ENCODE peak calls at places on chromosomes 16 and 17, in seven cellular contexts. One of them, this sample, is unnamed.
A peak's percentile ranks its signal among the peaks of the same experiment; 100 is the strongest.

GRCh38 chr16:54509406-54509931 is 222.9 kb upstream of the IRX3 start:
- DNase-seq in esophagus squamous epithelium: no peak
- DNase-seq in right lobe of liver: no peak
- DNase-seq in NB4: no peak
- DNase-seq in endothelial cell of umbilical vein: no peak
- DNase-seq in ovary: no peak
- DNase-seq in stomach: no peak
- DNase-seq in this sample: no peak

GRCh38 chr17:3558603-3559269 is 1.1 kb upstream of the TRPV3 start:
- DNase-seq in right lobe of liver: peak; percentile 54
- DNase-seq in endothelial cell of umbilical vein: no peak
- DNase-seq in ovary: no peak
- DNase-seq in stomach: peak; percentile 48
- DNase-seq in NB4: no peak
- DNase-seq in esophagus squamous epithelium: peak; percentile 34
- DNase-seq in this sample: peak; percentile 54

GRCh38 chr17:42399948-42400843 is 12.0 kb upstream of the STAT3 start:
- DNase-seq in endothelial cell of umbilical vein: no peak
- DNase-seq in right lobe of liver: no peak
- DNase-seq in NB4: no peak
- DNase-seq in ovary: no peak
- DNase-seq in esophagus squamous epithelium: no peak
- DNase-seq in stomach: no peak
- DNase-seq in this sample: no peak

GRCh38 chr16:83932304-83932703 is 20.7 kb upstream of the OSGIN1 start:
- DNase-seq in ovary: no peak
- DNase-seq in NB4: no peak
- DNase-seq in esophagus squamous epithelium: no peak
- DNase-seq in right lobe of liver: no peak
- DNase-seq in stomach: no peak
- DNase-seq in endothelial cell of umbilical vein: no peak
- DNase-seq in this sample: no peak

GRCh38 chr16:19393226-19394074 is 24.2 kb upstream of the TMC5 start:
- DNase-seq in ovary: no peak
- DNase-seq in NB4: no peak
- DNase-seq in right lobe of liver: no peak
- DNase-seq in stomach: peak; percentile 47
- DNase-seq in endothelial cell of umbilical vein: peak; percentile 3
- DNase-seq in esophagus squamous epithelium: no peak
- DNase-seq in this sample: no peak

GRCh38 chr17:3788200-3788599 is 12.8 kb downstream of the ITGAE start:
- DNase-seq in esophagus squamous epithelium: no peak
- DNase-seq in right lobe of liver: no peak
- DNase-seq in stomach: no peak
- DNase-seq in NB4: peak; percentile 27
- DNase-seq in endothelial cell of umbilical vein: no peak
- DNase-seq in ovary: no peak
- DNase-seq in this sample: no peak

GRCh38 chr17:33809748-33810147 is 445.3 kb upstream of the CCL2 start:
- DNase-seq in endothelial cell of umbilical vein: no peak
- DNase-seq in right lobe of liver: no peak
- DNase-seq in NB4: no peak
- DNase-seq in esophagus squamous epithelium: no peak
- DNase-seq in stomach: no peak
- DNase-seq in ovary: no peak
- DNase-seq in this sample: no peak

GRCh38 chr17:31509805-31510177 is 118.3 kb downstream of the RAB11FIP4 start:
- DNase-seq in stomach: peak; percentile 70
- DNase-seq in NB4: no peak
- DNase-seq in esophagus squamous epithelium: no peak
- DNase-seq in endothelial cell of umbilical vein: no peak
- DNase-seq in right lobe of liver: no peak
- DNase-seq in ovary: no peak
- DNase-seq in this sample: no peak

GRCh38 chr16:10662212-10662611 is 32.5 kb downstream of the TEKT5 start:
- DNase-seq in ovary: no peak
- DNase-seq in stomach: no peak
- DNase-seq in right lobe of liver: no peak
- DNase-seq in esophagus squamous epithelium: no peak
- DNase-seq in NB4: no peak
- DNase-seq in endothelial cell of umbilical vein: no peak
- DNase-seq in this sample: no peak

GRCh38 chr16:4748682-4749411 is 14.5 kb downstream of the DNAAF8 start:
- DNase-seq in NB4: no peak
- DNase-seq in esophagus squamous epithelium: no peak
- DNase-seq in right lobe of liver: no peak
- DNase-seq in endothelial cell of umbilical vein: no peak
- DNase-seq in stomach: no peak
- DNase-seq in ovary: no peak
- DNase-seq in this sample: no peak

GRCh38 chr17:81635973-81636504 is 873 bp downstream of the NPLOC4 start:
- DNase-seq in endothelial cell of umbilical vein: no peak
- DNase-seq in esophagus squamous epithelium: no peak
- DNase-seq in stomach: no peak
- DNase-seq in right lobe of liver: no peak
- DNase-seq in NB4: no peak
- DNase-seq in ovary: no peak
- DNase-seq in this sample: peak; percentile 80

GRCh38 chr17:37479025-37479424 is 10.7 kb upstream of the DUSP14 start:
- DNase-seq in right lobe of liver: no peak
- DNase-seq in stomach: no peak
- DNase-seq in esophagus squamous epithelium: no peak
- DNase-seq in NB4: no peak
- DNase-seq in endothelial cell of umbilical vein: no peak
- DNase-seq in ovary: no peak
- DNase-seq in this sample: no peak

GRCh38 chr16:63289834-63290460 is 1253.7 kb upstream of the CDH8 start:
- DNase-seq in stomach: peak; percentile 46
- DNase-seq in esophagus squamous epithelium: no peak
- DNase-seq in NB4: peak; percentile 65
- DNase-seq in right lobe of liver: no peak
- DNase-seq in endothelial cell of umbilical vein: peak; percentile 1
- DNase-seq in ovary: no peak
- DNase-seq in this sample: peak; percentile 13

GRCh38 chr16:932831-933330 is 37.9 kb downstream of the LMF1 start:
- DNase-seq in esophagus squamous epithelium: no peak
- DNase-seq in NB4: no peak
- DNase-seq in ovary: no peak
- DNase-seq in stomach: no peak
- DNase-seq in endothelial cell of umbilical vein: no peak
- DNase-seq in right lobe of liver: no peak
- DNase-seq in this sample: no peak

GRCh38 chr17:32481193-32481592 is 5.6 kb upstream of the CDK5R1 start:
- DNase-seq in endothelial cell of umbilical vein: no peak
- DNase-seq in esophagus squamous epithelium: no peak
- DNase-seq in stomach: no peak
- DNase-seq in right lobe of liver: no peak
- DNase-seq in ovary: no peak
- DNase-seq in NB4: no peak
- DNase-seq in this sample: no peak

GRCh38 chr17:48307814-48308411 is 122.1 kb downstream of the SKAP1 start:
- DNase-seq in right lobe of liver: peak; percentile 48
- DNase-seq in stomach: peak; percentile 54
- DNase-seq in NB4: peak; percentile 60
- DNase-seq in esophagus squamous epithelium: no peak
- DNase-seq in endothelial cell of umbilical vein: peak; percentile 59
- DNase-seq in ovary: no peak
- DNase-seq in this sample: peak; percentile 32

GRCh38 chr17:55420067-55420775 is 1.4 kb downstream of the MMD start:
- DNase-seq in ovary: no peak
- DNase-seq in stomach: peak; percentile 26
- DNase-seq in right lobe of liver: no peak
- DNase-seq in endothelial cell of umbilical vein: no peak
- DNase-seq in NB4: peak; percentile 33
- DNase-seq in esophagus squamous epithelium: no peak
- DNase-seq in this sample: no peak

GRCh38 chr16:65069090-65069489 is 52.8 kb downstream of the CDH11 start:
- DNase-seq in ovary: no peak
- DNase-seq in right lobe of liver: no peak
- DNase-seq in endothelial cell of umbilical vein: peak; percentile 28
- DNase-seq in NB4: no peak
- DNase-seq in esophagus squamous epithelium: no peak
- DNase-seq in stomach: no peak
- DNase-seq in this sample: no peak
- TF ChIP-seq POLR2A in ovary: no peak
- TF ChIP-seq POLR2A in right lobe of liver: no peak
- TF ChIP-seq POLR2A in endothelial cell of umbilical vein: no peak
- TF ChIP-seq POLR2A in NB4: no peak
- TF ChIP-seq POLR2A in esophagus squamous epithelium: no peak
- TF ChIP-seq POLR2A in stomach: no peak
- TF ChIP-seq POLR2A in this sample: no peak

GRCh38 chr16:68651136-68651535 is 6.0 kb downstream of the CDH3 start:
- DNase-seq in right lobe of liver: no peak
- DNase-seq in NB4: no peak
- DNase-seq in esophagus squamous epithelium: no peak
- DNase-seq in endothelial cell of umbilical vein: no peak
- DNase-seq in stomach: no peak
- DNase-seq in ovary: no peak
- DNase-seq in this sample: no peak
- TF ChIP-seq POLR2A in right lobe of liver: no peak
- TF ChIP-seq POLR2A in NB4: no peak
- TF ChIP-seq POLR2A in esophagus squamous epithelium: no peak
- TF ChIP-seq POLR2A in endothelial cell of umbilical vein: no peak
- TF ChIP-seq POLR2A in stomach: no peak
- TF ChIP-seq POLR2A in ovary: no peak
- TF ChIP-seq POLR2A in this sample: no peak

GRCh38 chr16:2532494-2533141 is 1.4 kb upstream of the CEMP1 start:
- DNase-seq in NB4: peak; percentile 67
- DNase-seq in stomach: peak; percentile 88
- DNase-seq in esophagus squamous epithelium: no peak
- DNase-seq in endothelial cell of umbilical vein: peak; percentile 46
- DNase-seq in right lobe of liver: peak; percentile 78
- DNase-seq in ovary: peak; percentile 83
- DNase-seq in this sample: no peak
- TF ChIP-seq POLR2A in NB4: peak; percentile 1
- TF ChIP-seq POLR2A in stomach: no peak
- TF ChIP-seq POLR2A in esophagus squamous epithelium: peak; percentile 28
- TF ChIP-seq POLR2A in endothelial cell of umbilical vein: no peak
- TF ChIP-seq POLR2A in right lobe of liver: peak; percentile 61
- TF ChIP-seq POLR2A in ovary: no peak
- TF ChIP-seq POLR2A in this sample: no peak

DNA sequence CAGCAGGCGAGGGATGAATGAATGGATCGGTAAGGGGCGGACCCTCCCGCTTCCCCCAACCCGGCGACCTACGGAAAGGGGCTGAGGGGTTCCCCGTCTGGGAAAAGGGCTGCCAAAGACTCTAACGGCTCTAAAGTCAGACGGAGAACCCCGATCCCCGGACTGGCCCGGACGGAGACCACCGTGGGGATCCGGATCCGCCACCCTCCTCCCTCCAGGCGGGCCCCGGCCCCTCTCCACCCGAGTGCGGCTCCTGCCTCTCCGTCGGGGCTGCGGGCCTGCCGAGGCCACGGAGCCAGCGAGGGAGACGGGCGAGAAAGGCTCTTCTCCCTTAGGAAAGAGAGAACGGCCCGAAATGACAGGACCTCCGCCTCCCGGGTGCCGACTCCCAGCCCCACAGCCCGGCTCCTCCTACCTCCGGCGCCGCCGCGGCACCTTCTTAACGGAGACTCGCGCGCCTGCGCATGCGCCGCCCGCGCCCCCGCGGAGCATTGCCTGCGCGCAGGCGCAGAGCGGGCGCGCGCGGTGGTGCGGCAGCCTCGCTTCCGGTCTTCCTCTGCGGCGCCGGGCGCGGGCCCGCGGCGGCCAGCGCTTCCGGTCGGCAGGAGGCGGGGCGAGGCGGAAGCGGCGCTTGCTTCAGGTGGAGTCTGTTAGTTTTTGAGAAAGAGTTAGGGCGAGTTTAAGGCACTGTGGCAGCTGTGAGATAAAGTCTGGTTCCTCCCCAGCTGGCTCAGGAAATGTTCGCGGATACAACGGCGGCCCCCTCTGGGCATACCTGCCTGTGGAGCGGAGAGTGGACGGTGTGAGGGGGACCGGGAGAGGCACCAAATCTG is at the start of gene SLX4:
- DNase-seq in ovary: peak; percentile 93
- DNase-seq in esophagus squamous epithelium: peak; percentile 39
- DNase-seq in right lobe of liver: peak; percentile 94
- DNase-seq in stomach: peak; percentile 95
- DNase-seq in NB4: peak; percentile 91
- DNase-seq in endothelial cell of umbilical vein: peak; percentile 91
- DNase-seq in this sample: peak; percentile 97
- TF ChIP-seq POLR2A in ovary: no peak
- TF ChIP-seq POLR2A in esophagus squamous epithelium: peak; percentile 92
- TF ChIP-seq POLR2A in right lobe of liver: peak; percentile 90
- TF ChIP-seq POLR2A in stomach: no peak
- TF ChIP-seq POLR2A in NB4: peak; percentile 74
- TF ChIP-seq POLR2A in endothelial cell of umbilical vein: peak; percentile 79
- TF ChIP-seq POLR2A in this sample: peak; percentile 81

GRCh38 chr17:44848961-44849489 is 1.3 kb downstream of the HIGD1B start:
- DNase-seq in right lobe of liver: no peak
- DNase-seq in endothelial cell of umbilical vein: no peak
- DNase-seq in ovary: no peak
- DNase-seq in esophagus squamous epithelium: no peak
- DNase-seq in stomach: no peak
- DNase-seq in NB4: no peak
- DNase-seq in this sample: no peak
- TF ChIP-seq POLR2A in right lobe of liver: no peak
- TF ChIP-seq POLR2A in endothelial cell of umbilical vein: no peak
- TF ChIP-seq POLR2A in ovary: no peak
- TF ChIP-seq POLR2A in esophagus squamous epithelium: no peak
- TF ChIP-seq POLR2A in stomach: no peak
- TF ChIP-seq POLR2A in NB4: no peak
- TF ChIP-seq POLR2A in this sample: no peak

GRCh38 chr17:49361902-49362722 is at the start of gene ZNF652:
- DNase-seq in ovary: peak; percentile 92
- DNase-seq in stomach: peak; percentile 97
- DNase-seq in endothelial cell of umbilical vein: peak; percentile 86
- DNase-seq in esophagus squamous epithelium: peak; percentile 68
- DNase-seq in right lobe of liver: peak; percentile 94
- DNase-seq in NB4: peak; percentile 87
- DNase-seq in this sample: peak; percentile 95
- TF ChIP-seq POLR2A in ovary: peak; percentile 44
- TF ChIP-seq POLR2A in stomach: no peak
- TF ChIP-seq POLR2A in endothelial cell of umbilical vein: no peak
- TF ChIP-seq POLR2A in esophagus squamous epithelium: no peak
- TF ChIP-seq POLR2A in right lobe of liver: peak; percentile 41
- TF ChIP-seq POLR2A in NB4: no peak
- TF ChIP-seq POLR2A in this sample: peak; percentile 67

DNA sequence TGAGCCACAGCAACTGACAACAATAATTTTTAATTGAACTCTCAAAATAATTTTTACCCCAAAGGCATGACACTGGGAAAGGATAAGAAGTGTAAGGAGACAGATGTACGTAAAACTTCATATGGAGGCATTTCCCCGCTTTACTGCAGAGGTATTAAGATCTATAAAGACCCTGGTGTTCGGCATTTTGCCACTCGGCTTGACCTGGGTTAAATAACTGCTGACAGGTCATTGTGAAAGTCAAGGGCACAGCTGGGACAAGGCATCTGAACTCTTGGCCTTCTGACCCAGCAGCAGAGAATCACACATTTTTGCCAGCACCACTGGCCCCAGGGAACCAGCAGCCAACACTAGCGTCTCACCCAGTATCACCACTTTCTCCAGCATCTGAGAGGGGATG is 372.1 kb downstream of the SOX9 start:
- DNase-seq in right lobe of liver: no peak
- DNase-seq in endothelial cell of umbilical vein: no peak
- DNase-seq in ovary: no peak
- DNase-seq in NB4: no peak
- DNase-seq in stomach: no peak
- DNase-seq in esophagus squamous epithelium: no peak
- DNase-seq in this sample: no peak
- TF ChIP-seq POLR2A in right lobe of liver: no peak
- TF ChIP-seq POLR2A in endothelial cell of umbilical vein: no peak
- TF ChIP-seq POLR2A in ovary: no peak
- TF ChIP-seq POLR2A in NB4: no peak
- TF ChIP-seq POLR2A in stomach: no peak
- TF ChIP-seq POLR2A in esophagus squamous epithelium: no peak
- TF ChIP-seq POLR2A in this sample: no peak

GRCh38 chr17:77282524-77283515 is 142.1 kb downstream of the SEC14L1 start:
- DNase-seq in right lobe of liver: peak; percentile 51
- DNase-seq in esophagus squamous epithelium: no peak
- DNase-seq in NB4: no peak
- DNase-seq in endothelial cell of umbilical vein: no peak
- DNase-seq in stomach: peak; percentile 80
- DNase-seq in ovary: no peak
- DNase-seq in this sample: peak; percentile 72
- TF ChIP-seq POLR2A in right lobe of liver: no peak
- TF ChIP-seq POLR2A in esophagus squamous epithelium: no peak
- TF ChIP-seq POLR2A in NB4: no peak
- TF ChIP-seq POLR2A in endothelial cell of umbilical vein: no peak
- TF ChIP-seq POLR2A in stomach: no peak
- TF ChIP-seq POLR2A in ovary: no peak
- TF ChIP-seq POLR2A in this sample: no peak

This sample was measured in H54.